ENCODE peak calls at places on chromosomes 1 and 21, in six cellular contexts. V is HEK293T, E is MCF 10A, U is posterior cingulate gyrus, D is M059J, Q is NCI-H1105. Z is an unnamed sample.

GRCh38 chr1:119742193-119742592 is 26.5 kb downstream of the HMGCS2 start:
- DNase-seq in E (no peak), D (peak; percentile 13), Q (no peak), U (no peak), V (no peak), Z (no peak)

GRCh38 chr21:41632748-41633475 is 125.0 kb upstream of the TMPRSS2 start:
- DNase-seq in E (peak; percentile 66), U (no peak), D (no peak), Q (peak; percentile 25), V (no peak), Z (peak; percentile 26)

GRCh38 chr1:76269175-76269574 is 194.6 kb downstream of the ST6GALNAC3 start:
- DNase-seq in E (peak; percentile 52), Q (no peak), D (peak; percentile 14), U (no peak), V (no peak), Z (no peak)

GRCh38 chr1:61192666-61193325 is 110.4 kb downstream of the NFIA start:
- DNase-seq in U (no peak), V (no peak), D (no peak), E (no peak), Q (peak; percentile 46), Z (no peak)

GRCh38 chr1:243712890-243713425 is 137.1 kb downstream of the AKT3 start:
- DNase-seq in U (no peak), V (no peak), E (no peak), Q (peak; percentile 48), D (no peak), Z (peak; percentile 20)

GRCh38 chr1:244056602-244057001 is 5.5 kb downstream of the ZBTB18 start:
- DNase-seq in D (no peak), U (no peak), E (no peak), Q (no peak), V (no peak), Z (no peak)

GRCh38 chr1:178232108-178232507 is 138.2 kb downstream of the RASAL2 start:
- DNase-seq in E (no peak), Q (no peak), U (no peak), V (no peak), D (no peak), Z (no peak)

GRCh38 chr21:43937051-43937832 is 72.2 kb downstream of the AGPAT3 start:
- DNase-seq in V (no peak), U (no peak), D (no peak), Q (no peak), E (no peak), Z (no peak)

GRCh38 chr1:232226197-232226681 is 403.7 kb downstream of the SIPA1L2 start:
- DNase-seq in U (no peak), V (no peak), E (peak; percentile 96), D (peak; percentile 98), Q (no peak), Z (peak; percentile 97)

GRCh38 chr1:179807691-179808485 is 64.8 kb downstream of the FAM163A start:
- DNase-seq in U (no peak), D (peak; percentile 66), Q (no peak), E (no peak), V (no peak), Z (peak; percentile 3)

GRCh38 chr21:26138615-26139257 is 31.8 kb downstream of the APP start:
- DNase-seq in U (no peak), D (no peak), V (no peak), E (peak; percentile 20), Q (no peak), Z (peak; percentile 51)

GRCh38 chr1:51691920-51692319 is 75.0 kb downstream of the OSBPL9 start:
- DNase-seq in E (no peak), V (no peak), D (no peak), U (no peak), Q (no peak), Z (no peak)

GRCh38 chr1:39409055-39409816 is 82.2 kb upstream of the BMP8A start:
- DNase-seq in Q (peak; percentile 19), E (no peak), U (peak; percentile 24), D (peak; percentile 78), V (peak; percentile 29), Z (peak; percentile 47)

GRCh38 chr21:34086887-34087306 is 13.5 kb downstream of the MRPS6 start:
- DNase-seq in D (no peak), E (no peak), Q (no peak), U (no peak), V (no peak), Z (no peak)

GRCh38 chr21:30408782-30409494 is 13.1 kb downstream of the KRTAP13-1 start:
- DNase-seq in V (peak; percentile 69), E (peak; percentile 91), D (peak; percentile 54), U (no peak), Q (peak; percentile 65), Z (peak; percentile 93)

GRCh38 chr1:231695439-231696255 is 69.1 kb downstream of the DISC1 start:
- DNase-seq in D (no peak), V (no peak), Q (peak; percentile 20), U (peak; percentile 32), E (no peak), Z (no peak)

Z was measured in PC-3.